ENCODE peak calls at places on chromosomes 2 and 18, in seven cellular contexts. One of them, this sample, is unnamed.

GRCh38 chr18:42048150-42048549 is 93.1 kb downstream of the PIK3C3 start:
- DNase-seq in CD8-positive, alpha-beta T cell: no peak
- DNase-seq in A549: no peak
- DNase-seq in stimulated activated CD4-positive, alpha-beta T cell treated with anti-CD3 and anti-CD28 coated beads, Interleukin-2, amount 100 ng/mL, for 48 hours: no peak
- DNase-seq in HCEC 1CT: peak; percentile 96
- DNase-seq in GM03348: peak; percentile 61
- DNase-seq in stimulated activated CD8-positive, alpha-beta memory T cell treated with anti-CD3 and anti-CD28 coated beads, Interleukin-2, amount 100 ng/mL, for 1 hour: no peak
- DNase-seq in this sample: no peak

GRCh38 chr18:55318864-55319516 is 269.0 kb downstream of the TCF4 start:
- DNase-seq in stimulated activated CD4-positive, alpha-beta T cell treated with anti-CD3 and anti-CD28 coated beads, Interleukin-2, amount 100 ng/mL, for 48 hours: no peak
- DNase-seq in HCEC 1CT: peak; percentile 37
- DNase-seq in CD8-positive, alpha-beta T cell: no peak
- DNase-seq in A549: no peak
- DNase-seq in GM03348: no peak
- DNase-seq in stimulated activated CD8-positive, alpha-beta memory T cell treated with anti-CD3 and anti-CD28 coated beads, Interleukin-2, amount 100 ng/mL, for 1 hour: no peak
- DNase-seq in this sample: no peak

GRCh38 chr2:10089565-10090183 is 9.5 kb upstream of the CYS1 start:
- DNase-seq in GM03348: no peak
- DNase-seq in stimulated activated CD4-positive, alpha-beta T cell treated with anti-CD3 and anti-CD28 coated beads, Interleukin-2, amount 100 ng/mL, for 48 hours: no peak
- DNase-seq in stimulated activated CD8-positive, alpha-beta memory T cell treated with anti-CD3 and anti-CD28 coated beads, Interleukin-2, amount 100 ng/mL, for 1 hour: no peak
- DNase-seq in CD8-positive, alpha-beta T cell: no peak
- DNase-seq in A549: no peak
- DNase-seq in HCEC 1CT: no peak
- DNase-seq in this sample: no peak

GRCh38 chr2:29139152-29139551 is 23.9 kb downstream of the CLIP4 start:
- DNase-seq in CD8-positive, alpha-beta T cell: no peak
- DNase-seq in stimulated activated CD4-positive, alpha-beta T cell treated with anti-CD3 and anti-CD28 coated beads, Interleukin-2, amount 100 ng/mL, for 48 hours: no peak
- DNase-seq in stimulated activated CD8-positive, alpha-beta memory T cell treated with anti-CD3 and anti-CD28 coated beads, Interleukin-2, amount 100 ng/mL, for 1 hour: no peak
- DNase-seq in HCEC 1CT: peak; percentile 77
- DNase-seq in A549: no peak
- DNase-seq in GM03348: no peak
- DNase-seq in this sample: no peak

GRCh38 chr2:21602789-21603188 is 479.0 kb downstream of the TDRD15 start:
- DNase-seq in stimulated activated CD8-positive, alpha-beta memory T cell treated with anti-CD3 and anti-CD28 coated beads, Interleukin-2, amount 100 ng/mL, for 1 hour: no peak
- DNase-seq in CD8-positive, alpha-beta T cell: no peak
- DNase-seq in HCEC 1CT: no peak
- DNase-seq in A549: no peak
- DNase-seq in GM03348: no peak
- DNase-seq in stimulated activated CD4-positive, alpha-beta T cell treated with anti-CD3 and anti-CD28 coated beads, Interleukin-2, amount 100 ng/mL, for 48 hours: no peak
- DNase-seq in this sample: no peak

GRCh38 chr18:77155031-77155430 is 22.4 kb upstream of the MBP start:
- DNase-seq in stimulated activated CD8-positive, alpha-beta memory T cell treated with anti-CD3 and anti-CD28 coated beads, Interleukin-2, amount 100 ng/mL, for 1 hour: no peak
- DNase-seq in GM03348: no peak
- DNase-seq in HCEC 1CT: no peak
- DNase-seq in A549: no peak
- DNase-seq in CD8-positive, alpha-beta T cell: no peak
- DNase-seq in stimulated activated CD4-positive, alpha-beta T cell treated with anti-CD3 and anti-CD28 coated beads, Interleukin-2, amount 100 ng/mL, for 48 hours: no peak
- DNase-seq in this sample: no peak

GRCh38 chr2:238260879-238261278 is 21.0 kb upstream of the HES6 start:
- DNase-seq in stimulated activated CD4-positive, alpha-beta T cell treated with anti-CD3 and anti-CD28 coated beads, Interleukin-2, amount 100 ng/mL, for 48 hours: no peak
- DNase-seq in HCEC 1CT: no peak
- DNase-seq in stimulated activated CD8-positive, alpha-beta memory T cell treated with anti-CD3 and anti-CD28 coated beads, Interleukin-2, amount 100 ng/mL, for 1 hour: no peak
- DNase-seq in CD8-positive, alpha-beta T cell: no peak
- DNase-seq in A549: no peak
- DNase-seq in GM03348: no peak
- DNase-seq in this sample: no peak

GRCh38 chr2:36500072-36500471 is 97.9 kb downstream of the FEZ2 start:
- DNase-seq in GM03348: no peak
- DNase-seq in stimulated activated CD8-positive, alpha-beta memory T cell treated with anti-CD3 and anti-CD28 coated beads, Interleukin-2, amount 100 ng/mL, for 1 hour: no peak
- DNase-seq in A549: no peak
- DNase-seq in stimulated activated CD4-positive, alpha-beta T cell treated with anti-CD3 and anti-CD28 coated beads, Interleukin-2, amount 100 ng/mL, for 48 hours: no peak
- DNase-seq in HCEC 1CT: no peak
- DNase-seq in CD8-positive, alpha-beta T cell: no peak
- DNase-seq in this sample: no peak

GRCh38 chr2:142915502-142915901 is 38.0 kb downstream of the KYNU start:
- DNase-seq in stimulated activated CD4-positive, alpha-beta T cell treated with anti-CD3 and anti-CD28 coated beads, Interleukin-2, amount 100 ng/mL, for 48 hours: no peak
- DNase-seq in CD8-positive, alpha-beta T cell: no peak
- DNase-seq in stimulated activated CD8-positive, alpha-beta memory T cell treated with anti-CD3 and anti-CD28 coated beads, Interleukin-2, amount 100 ng/mL, for 1 hour: no peak
- DNase-seq in HCEC 1CT: no peak
- DNase-seq in A549: no peak
- DNase-seq in GM03348: no peak
- DNase-seq in this sample: no peak

GRCh38 chr2:86037141-86037794 is 68.4 kb downstream of the POLR1A start:
- DNase-seq in stimulated activated CD8-positive, alpha-beta memory T cell treated with anti-CD3 and anti-CD28 coated beads, Interleukin-2, amount 100 ng/mL, for 1 hour: no peak
- DNase-seq in A549: no peak
- DNase-seq in GM03348: peak; percentile 93
- DNase-seq in CD8-positive, alpha-beta T cell: peak; percentile 63
- DNase-seq in HCEC 1CT: peak; percentile 75
- DNase-seq in stimulated activated CD4-positive, alpha-beta T cell treated with anti-CD3 and anti-CD28 coated beads, Interleukin-2, amount 100 ng/mL, for 48 hours: no peak
- DNase-seq in this sample: no peak

GRCh38 chr2:182078988-182079602 is 93.4 kb downstream of the PPP1R1C start:
- DNase-seq in CD8-positive, alpha-beta T cell: no peak
- DNase-seq in stimulated activated CD4-positive, alpha-beta T cell treated with anti-CD3 and anti-CD28 coated beads, Interleukin-2, amount 100 ng/mL, for 48 hours: no peak
- DNase-seq in A549: no peak
- DNase-seq in GM03348: no peak
- DNase-seq in HCEC 1CT: no peak
- DNase-seq in stimulated activated CD8-positive, alpha-beta memory T cell treated with anti-CD3 and anti-CD28 coated beads, Interleukin-2, amount 100 ng/mL, for 1 hour: no peak
- DNase-seq in this sample: no peak

GRCh38 chr2:9820020-9820973 is 23.0 kb upstream of the TAF1B start:
- DNase-seq in A549: no peak
- DNase-seq in HCEC 1CT: peak; percentile 64
- DNase-seq in stimulated activated CD8-positive, alpha-beta memory T cell treated with anti-CD3 and anti-CD28 coated beads, Interleukin-2, amount 100 ng/mL, for 1 hour: no peak
- DNase-seq in CD8-positive, alpha-beta T cell: no peak
- DNase-seq in GM03348: no peak
- DNase-seq in stimulated activated CD4-positive, alpha-beta T cell treated with anti-CD3 and anti-CD28 coated beads, Interleukin-2, amount 100 ng/mL, for 48 hours: no peak
- DNase-seq in this sample: no peak

GRCh38 chr2:146997488-146997887 is 847.3 kb upstream of the ACVR2A start:
- DNase-seq in A549: no peak
- DNase-seq in stimulated activated CD8-positive, alpha-beta memory T cell treated with anti-CD3 and anti-CD28 coated beads, Interleukin-2, amount 100 ng/mL, for 1 hour: no peak
- DNase-seq in stimulated activated CD4-positive, alpha-beta T cell treated with anti-CD3 and anti-CD28 coated beads, Interleukin-2, amount 100 ng/mL, for 48 hours: no peak
- DNase-seq in GM03348: no peak
- DNase-seq in HCEC 1CT: no peak
- DNase-seq in CD8-positive, alpha-beta T cell: no peak
- DNase-seq in this sample: no peak

GRCh38 chr18:12014091-12014490 is 32.8 kb downstream of the IMPA2 start:
- DNase-seq in CD8-positive, alpha-beta T cell: no peak
- DNase-seq in stimulated activated CD4-positive, alpha-beta T cell treated with anti-CD3 and anti-CD28 coated beads, Interleukin-2, amount 100 ng/mL, for 48 hours: no peak
- DNase-seq in stimulated activated CD8-positive, alpha-beta memory T cell treated with anti-CD3 and anti-CD28 coated beads, Interleukin-2, amount 100 ng/mL, for 1 hour: no peak
- DNase-seq in A549: no peak
- DNase-seq in HCEC 1CT: no peak
- DNase-seq in GM03348: no peak
- DNase-seq in this sample: no peak

GRCh38 chr2:37026050-37026449 is 58.1 kb downstream of the HEATR5B start:
- DNase-seq in A549: no peak
- DNase-seq in CD8-positive, alpha-beta T cell: no peak
- DNase-seq in stimulated activated CD4-positive, alpha-beta T cell treated with anti-CD3 and anti-CD28 coated beads, Interleukin-2, amount 100 ng/mL, for 48 hours: no peak
- DNase-seq in HCEC 1CT: peak; percentile 4
- DNase-seq in GM03348: no peak
- DNase-seq in stimulated activated CD8-positive, alpha-beta memory T cell treated with anti-CD3 and anti-CD28 coated beads, Interleukin-2, amount 100 ng/mL, for 1 hour: no peak
- DNase-seq in this sample: no peak

GRCh38 chr18:433960-434359 is 66.5 kb downstream of the COLEC12 start:
- DNase-seq in GM03348: no peak
- DNase-seq in stimulated activated CD4-positive, alpha-beta T cell treated with anti-CD3 and anti-CD28 coated beads, Interleukin-2, amount 100 ng/mL, for 48 hours: no peak
- DNase-seq in CD8-positive, alpha-beta T cell: no peak
- DNase-seq in A549: no peak
- DNase-seq in stimulated activated CD8-positive, alpha-beta memory T cell treated with anti-CD3 and anti-CD28 coated beads, Interleukin-2, amount 100 ng/mL, for 1 hour: no peak
- DNase-seq in HCEC 1CT: peak; percentile 64
- DNase-seq in this sample: no peak

GRCh38 chr2:105143467-105144127 is 97.9 kb upstream of the GPR45 start:
- DNase-seq in stimulated activated CD8-positive, alpha-beta memory T cell treated with anti-CD3 and anti-CD28 coated beads, Interleukin-2, amount 100 ng/mL, for 1 hour: no peak
- DNase-seq in A549: no peak
- DNase-seq in CD8-positive, alpha-beta T cell: no peak
- DNase-seq in stimulated activated CD4-positive, alpha-beta T cell treated with anti-CD3 and anti-CD28 coated beads, Interleukin-2, amount 100 ng/mL, for 48 hours: peak; percentile 23
- DNase-seq in GM03348: peak; percentile 33
- DNase-seq in HCEC 1CT: no peak
- DNase-seq in this sample: no peak

GRCh38 chr2:237474931-237475703 is 11.9 kb upstream of the MLPH start:
- DNase-seq in HCEC 1CT: peak; percentile 80
- DNase-seq in CD8-positive, alpha-beta T cell: peak; percentile 67
- DNase-seq in stimulated activated CD8-positive, alpha-beta memory T cell treated with anti-CD3 and anti-CD28 coated beads, Interleukin-2, amount 100 ng/mL, for 1 hour: peak; percentile 64
- DNase-seq in GM03348: peak; percentile 96
- DNase-seq in stimulated activated CD4-positive, alpha-beta T cell treated with anti-CD3 and anti-CD28 coated beads, Interleukin-2, amount 100 ng/mL, for 48 hours: peak; percentile 74
- DNase-seq in A549: peak; percentile 71
- DNase-seq in this sample: peak; percentile 73

This sample was measured in activated T-cell treated with anti-CD3 and anti-CD28 coated beads for 24 hours.